ENCODE peak calls at places on chromosomes 2 and 18, in four cellular contexts. One of them, this sample, is unnamed.

GRCh38 chr2:108570416-108570815 is 36.1 kb downstream of the LIMS1 start:
- DNase-seq in SK-N-SH: no peak
- DNase-seq in thoracic aorta: no peak
- DNase-seq in psoas muscle: no peak
- DNase-seq in this sample: no peak

GRCh38 chr18:75244336-75244735 is 33.7 kb downstream of the TSHZ1 start:
- DNase-seq in SK-N-SH: peak; percentile 77
- DNase-seq in thoracic aorta: no peak
- DNase-seq in psoas muscle: no peak
- DNase-seq in this sample: peak; percentile 51

GRCh38 chr2:97779141-97779540 is 65.8 kb downstream of the ZAP70 start:
- DNase-seq in SK-N-SH: no peak
- DNase-seq in thoracic aorta: no peak
- DNase-seq in psoas muscle: no peak
- DNase-seq in this sample: no peak

GRCh38 chr2:190563109-190563508 is 28.6 kb upstream of the NEMP2 start:
- DNase-seq in SK-N-SH: no peak
- DNase-seq in thoracic aorta: no peak
- DNase-seq in psoas muscle: no peak
- DNase-seq in this sample: no peak

GRCh38 chr2:86186431-86186830 is 8.8 kb downstream of the IMMT start:
- DNase-seq in SK-N-SH: no peak
- DNase-seq in thoracic aorta: no peak
- DNase-seq in psoas muscle: no peak
- DNase-seq in this sample: no peak

GRCh38 chr2:176553685-176554106 is 284.5 kb downstream of the MTX2 start:
- DNase-seq in SK-N-SH: peak; percentile 78
- DNase-seq in thoracic aorta: no peak
- DNase-seq in psoas muscle: peak; percentile 50
- DNase-seq in this sample: peak; percentile 45

GRCh38 chr2:222304737-222305509 is 6.1 kb upstream of the PAX3 start:
- DNase-seq in SK-N-SH: no peak
- DNase-seq in thoracic aorta: no peak
- DNase-seq in psoas muscle: no peak
- DNase-seq in this sample: no peak

GRCh38 chr18:42614619-42615293 is 500.7 kb downstream of the RIT2 start:
- DNase-seq in SK-N-SH: peak; percentile 69
- DNase-seq in thoracic aorta: no peak
- DNase-seq in psoas muscle: no peak
- DNase-seq in this sample: peak; percentile 74

GRCh38 chr2:227411990-227412350 is 24.2 kb upstream of the SCYGR1 start:
- DNase-seq in SK-N-SH: no peak
- DNase-seq in thoracic aorta: no peak
- DNase-seq in psoas muscle: no peak
- DNase-seq in this sample: no peak

GRCh38 chr2:33859191-33859590 is 260.1 kb upstream of the FAM98A start:
- DNase-seq in SK-N-SH: no peak
- DNase-seq in thoracic aorta: no peak
- DNase-seq in psoas muscle: no peak
- DNase-seq in this sample: no peak

GRCh38 chr2:36655456-36655855 is 41.1 kb upstream of the VIT start:
- DNase-seq in SK-N-SH: no peak
- DNase-seq in thoracic aorta: no peak
- DNase-seq in psoas muscle: no peak
- DNase-seq in this sample: no peak

GRCh38 chr18:63309422-63309821 is 10.1 kb downstream of the BCL2 start:
- DNase-seq in SK-N-SH: no peak
- DNase-seq in thoracic aorta: no peak
- DNase-seq in psoas muscle: no peak
- DNase-seq in this sample: no peak

GRCh38 chr2:109203246-109204011 is 74.4 kb downstream of the SH3RF3 start:
- DNase-seq in SK-N-SH: no peak
- DNase-seq in thoracic aorta: no peak
- DNase-seq in psoas muscle: no peak
- DNase-seq in this sample: no peak

GRCh38 chr2:27202829-27203228 is 9.0 kb upstream of the ATRAID start:
- DNase-seq in SK-N-SH: no peak
- DNase-seq in thoracic aorta: no peak
- DNase-seq in psoas muscle: no peak
- DNase-seq in this sample: no peak

GRCh38 chr2:73205611-73206010 is 3.2 kb downstream of the NOTO start:
- DNase-seq in SK-N-SH: no peak
- DNase-seq in thoracic aorta: no peak
- DNase-seq in psoas muscle: no peak
- DNase-seq in this sample: no peak

GRCh38 chr2:30225131-30225762 is 6.1 kb upstream of the LBH start:
- DNase-seq in SK-N-SH: no peak
- DNase-seq in thoracic aorta: no peak
- DNase-seq in psoas muscle: peak; percentile 38
- DNase-seq in this sample: no peak

GRCh38 chr2:71452565-71452964 is 796 bp upstream of the DYSF start:
- DNase-seq in SK-N-SH: no peak
- DNase-seq in thoracic aorta: no peak
- DNase-seq in psoas muscle: peak; percentile 75
- DNase-seq in this sample: peak; percentile 28

GRCh38 chr18:31512203-31512764 is 14.3 kb downstream of the DSG2 start:
- DNase-seq in SK-N-SH: no peak
- DNase-seq in thoracic aorta: no peak
- DNase-seq in psoas muscle: no peak
- DNase-seq in this sample: no peak

GRCh38 chr2:120034616-120035015 is 21.7 kb downstream of the EPB41L5 start:
- DNase-seq in SK-N-SH: no peak
- DNase-seq in thoracic aorta: no peak
- DNase-seq in psoas muscle: no peak
- DNase-seq in this sample: no peak

GRCh38 chr2:51013060-51013746 is 18.7 kb downstream of the NRXN1 start:
- DNase-seq in SK-N-SH: no peak
- DNase-seq in thoracic aorta: no peak
- DNase-seq in psoas muscle: peak; percentile 12
- DNase-seq in this sample: no peak

GRCh38 chr2:33448216-33448899 is 28.1 kb upstream of the RASGRP3 start:
- DNase-seq in SK-N-SH: no peak
- DNase-seq in thoracic aorta: no peak
- DNase-seq in psoas muscle: no peak
- DNase-seq in this sample: no peak

GRCh38 chr2:66577331-66578041 is 142.6 kb downstream of the MEIS1 start:
- DNase-seq in SK-N-SH: no peak
- DNase-seq in thoracic aorta: no peak
- DNase-seq in psoas muscle: peak; percentile 19
- DNase-seq in this sample: no peak

GRCh38 chr2:43000242-43001054 is 208.1 kb upstream of the HAAO start:
- DNase-seq in SK-N-SH: peak; percentile 31
- DNase-seq in thoracic aorta: no peak
- DNase-seq in psoas muscle: no peak
- DNase-seq in this sample: no peak

GRCh38 chr2:156476021-156476420 is 39.8 kb downstream of the GPD2 start:
- DNase-seq in SK-N-SH: no peak
- DNase-seq in thoracic aorta: no peak
- DNase-seq in psoas muscle: no peak
- DNase-seq in this sample: no peak

GRCh38 chr2:230794472-230794871 is 70.3 kb upstream of the ITM2C start:
- DNase-seq in SK-N-SH: no peak
- DNase-seq in thoracic aorta: no peak
- DNase-seq in psoas muscle: no peak
- DNase-seq in this sample: no peak

GRCh38 chr2:230795856-230796255 is 68.9 kb upstream of the ITM2C start:
- DNase-seq in SK-N-SH: no peak
- DNase-seq in thoracic aorta: no peak
- DNase-seq in psoas muscle: peak; percentile 30
- DNase-seq in this sample: no peak

GRCh38 chr2:230796280-230796862 is 68.4 kb upstream of the ITM2C start:
- DNase-seq in SK-N-SH: no peak
- DNase-seq in thoracic aorta: no peak
- DNase-seq in psoas muscle: no peak
- DNase-seq in this sample: no peak

GRCh38 chr2:230790981-230791380 is 73.8 kb upstream of the ITM2C start:
- DNase-seq in SK-N-SH: no peak
- DNase-seq in thoracic aorta: no peak
- DNase-seq in psoas muscle: no peak
- DNase-seq in this sample: no peak

DNA sequence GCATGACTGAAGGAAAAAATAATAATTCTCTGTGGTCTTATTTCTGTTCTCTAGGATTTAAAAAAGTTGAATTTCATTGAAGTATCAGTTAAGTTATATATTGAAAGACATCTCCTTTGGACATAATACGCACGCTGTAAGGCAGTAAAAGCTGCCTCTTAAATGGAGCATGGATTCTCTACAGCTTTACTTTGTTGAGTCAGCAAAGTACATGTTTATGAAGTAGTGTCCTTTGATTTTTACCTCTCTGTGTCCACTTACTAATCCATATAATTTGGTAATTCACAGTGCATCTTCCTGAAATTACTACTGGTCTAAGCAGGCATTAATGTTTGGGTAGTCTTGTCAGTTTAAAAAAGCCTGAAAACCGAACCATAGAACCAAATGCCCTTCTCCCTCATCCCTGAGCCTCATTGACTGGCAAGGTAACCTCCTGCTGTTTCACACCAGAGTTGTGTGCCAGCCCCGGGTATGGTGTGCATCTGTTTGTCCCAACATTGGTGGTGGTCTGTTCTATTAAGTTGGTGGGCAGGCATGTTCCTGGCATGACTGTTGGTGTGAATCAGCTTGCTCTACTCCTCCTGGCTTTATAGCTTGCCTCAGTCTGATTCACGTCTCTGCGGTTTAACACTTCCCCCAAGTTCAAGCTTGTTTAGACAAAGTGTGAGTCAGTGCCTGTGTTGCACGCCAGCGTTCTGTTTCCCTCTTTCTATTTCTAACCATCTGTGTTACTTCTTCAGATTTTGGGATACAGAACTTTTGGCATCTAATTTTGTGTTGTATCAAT is 71.0 kb upstream of the ITM2C start:
- DNase-seq in SK-N-SH: no peak
- DNase-seq in thoracic aorta: peak; percentile 70
- DNase-seq in psoas muscle: peak; percentile 64
- DNase-seq in this sample: no peak
- H3K4me1 ChIP-seq in SK-N-SH: peaks cover 31% of the 10 kb centered on the region
- H3K4me1 ChIP-seq in thoracic aorta: peaks cover 33% of the 10 kb centered on the region
- H3K4me1 ChIP-seq in psoas muscle: peaks cover 72% of the 10 kb centered on the region
- H3K4me1 ChIP-seq in this sample: no peaks in the 10 kb centered on the region

GRCh38 chr18:57469884-57470283 is 34.7 kb downstream of the ONECUT2 start:
- DNase-seq in SK-N-SH: no peak
- DNase-seq in thoracic aorta: no peak
- DNase-seq in psoas muscle: no peak
- DNase-seq in this sample: no peak

GRCh38 chr18:57475903-57476302 is 40.7 kb downstream of the ONECUT2 start:
- DNase-seq in SK-N-SH: no peak
- DNase-seq in thoracic aorta: no peak
- DNase-seq in psoas muscle: no peak
- DNase-seq in this sample: no peak

GRCh38 chr18:57480724-57481123 is 45.5 kb downstream of the ONECUT2 start:
- DNase-seq in SK-N-SH: no peak
- DNase-seq in thoracic aorta: no peak
- DNase-seq in psoas muscle: no peak
- DNase-seq in this sample: no peak

DNA sequence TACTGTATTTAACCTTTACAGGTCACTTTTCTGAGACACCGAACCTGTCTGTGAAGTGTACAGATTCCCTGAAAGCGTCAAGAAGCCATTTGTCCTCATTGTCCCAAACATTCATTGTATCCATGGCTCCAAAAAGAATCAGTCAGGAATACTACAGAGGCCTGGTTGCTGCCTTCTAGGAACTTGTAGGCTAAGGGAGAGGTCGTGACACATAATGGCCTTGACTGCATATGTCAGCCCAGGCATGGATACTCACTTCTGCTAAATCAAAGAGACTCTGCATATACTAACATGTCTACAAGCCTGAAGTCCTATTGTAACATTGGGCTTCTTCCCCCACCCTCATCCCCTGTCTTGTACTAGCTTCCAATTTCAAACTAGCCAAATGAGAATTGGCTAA is 40.2 kb downstream of the ONECUT2 start:
- DNase-seq in SK-N-SH: no peak
- DNase-seq in thoracic aorta: no peak
- DNase-seq in psoas muscle: no peak
- DNase-seq in this sample: no peak
- H3K4me3 ChIP-seq in SK-N-SH: no peak overlapping the region
- H3K4me3 ChIP-seq in thoracic aorta: no peak overlapping the region
- H3K4me3 ChIP-seq in psoas muscle: no peak overlapping the region
- H3K4me3 ChIP-seq in this sample: no peak overlapping the region

GRCh38 chr2:134241911-134242310 is 12.0 kb upstream of the MGAT5 start:
- DNase-seq in SK-N-SH: no peak
- DNase-seq in thoracic aorta: no peak
- DNase-seq in psoas muscle: no peak
- DNase-seq in this sample: no peak

GRCh38 chr2:134244587-134244986 is 9.3 kb upstream of the MGAT5 start:
- DNase-seq in SK-N-SH: no peak
- DNase-seq in thoracic aorta: no peak
- DNase-seq in psoas muscle: no peak
- DNase-seq in this sample: no peak

GRCh38 chr2:134245340-134245984 is 8.4 kb upstream of the MGAT5 start:
- DNase-seq in SK-N-SH: peak; percentile 43
- DNase-seq in thoracic aorta: peak; percentile 60
- DNase-seq in psoas muscle: peak; percentile 69
- DNase-seq in this sample: peak; percentile 72

GRCh38 chr2:134243244-134243643 is 10.6 kb upstream of the MGAT5 start:
- DNase-seq in SK-N-SH: no peak
- DNase-seq in thoracic aorta: no peak
- DNase-seq in psoas muscle: no peak
- DNase-seq in this sample: no peak

DNA sequence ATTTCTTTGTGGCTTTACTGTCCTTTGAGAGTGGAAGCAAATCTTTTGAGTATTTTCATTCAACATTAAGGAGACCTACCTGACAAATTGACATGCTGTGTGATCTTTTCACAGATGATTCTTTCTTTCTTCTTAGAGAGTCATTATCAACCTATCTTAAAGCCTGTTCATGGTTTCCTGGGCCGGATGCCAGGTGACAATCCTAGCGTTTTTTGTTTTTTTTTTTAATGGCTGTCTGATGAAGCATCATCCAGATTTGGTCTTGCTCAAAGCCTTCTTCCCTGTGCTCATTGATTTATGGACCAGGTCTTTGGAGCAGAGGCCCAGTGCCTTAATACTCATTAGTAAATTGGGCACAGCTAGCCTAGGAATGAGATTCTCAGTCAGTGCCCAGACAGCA is 9.8 kb upstream of the MGAT5 start:
- DNase-seq in SK-N-SH: no peak
- DNase-seq in thoracic aorta: no peak
- DNase-seq in psoas muscle: no peak
- DNase-seq in this sample: no peak
- H3K4me1 ChIP-seq in SK-N-SH: peaks cover 6% of the 10 kb centered on the region
- H3K4me1 ChIP-seq in thoracic aorta: peaks cover 11% of the 10 kb centered on the region
- H3K4me1 ChIP-seq in psoas muscle: no peaks in the 10 kb centered on the region
- H3K4me1 ChIP-seq in this sample: peaks cover 12% of the 10 kb centered on the region

GRCh38 chr2:205883026-205883425 is 200.7 kb downstream of the NRP2 start:
- DNase-seq in SK-N-SH: no peak
- DNase-seq in thoracic aorta: no peak
- DNase-seq in psoas muscle: no peak
- DNase-seq in this sample: no peak

GRCh38 chr2:205887637-205888036 is 198.3 kb downstream of the INO80D start:
- DNase-seq in SK-N-SH: no peak
- DNase-seq in thoracic aorta: no peak
- DNase-seq in psoas muscle: no peak
- DNase-seq in this sample: no peak

GRCh38 chr2:205889073-205889472 is 196.9 kb downstream of the INO80D start:
- DNase-seq in SK-N-SH: no peak
- DNase-seq in thoracic aorta: no peak
- DNase-seq in psoas muscle: no peak
- DNase-seq in this sample: no peak

GRCh38 chr2:205883965-205884364 is 201.7 kb downstream of the NRP2 start:
- DNase-seq in SK-N-SH: no peak
- DNase-seq in thoracic aorta: no peak
- DNase-seq in psoas muscle: no peak
- DNase-seq in this sample: no peak

GRCh38 chr2:205885492-205886099 is 200.4 kb downstream of the INO80D start:
- DNase-seq in SK-N-SH: peak; percentile 50
- DNase-seq in thoracic aorta: peak; percentile 33
- DNase-seq in psoas muscle: peak; percentile 78
- DNase-seq in this sample: peak; percentile 74
- H3K4me3 ChIP-seq in SK-N-SH: no peak overlapping the region
- H3K4me3 ChIP-seq in thoracic aorta: no peak overlapping the region
- H3K4me3 ChIP-seq in psoas muscle: no peak overlapping the region
- H3K4me3 ChIP-seq in this sample: no peak overlapping the region

This sample was measured in BE2C.